ENCODE peak calls at places on chromosome 1, in eight cellular contexts. D, Z, V, G, Y, F, K and R are unnamed samples.

GRCh38 chr1:204902674-204903073 is 32.0 kb downstream of the NFASC start:
- DNase-seq in D (no peak), Z (no peak), V (no peak), G (no peak), Y (no peak), F (no peak), K (no peak), R (no peak)

GRCh38 chr1:234315588-234315987 is 57.7 kb upstream of the COA6 start:
- DNase-seq in D (no peak), Z (no peak), V (no peak), G (no peak), Y (no peak), F (no peak), K (no peak), R (no peak)

GRCh38 chr1:54335396-54336056 is 70.7 kb downstream of the SSBP3 start:
- DNase-seq in D (peak; percentile 48), Z (no peak), V (peak; percentile 73), G (peak; percentile 82), Y (peak; percentile 54), F (no peak), K (peak; percentile 90), R (no peak)

GRCh38 chr1:172452536-172453159 is 8.8 kb upstream of the PIGC start:
- DNase-seq in D (peak; percentile 22), Z (no peak), V (no peak), G (no peak), Y (no peak), F (no peak), K (no peak), R (no peak)

GRCh38 chr1:67861856-67862516 is 28.7 kb upstream of the GNG12 start:
- DNase-seq in D (no peak), Z (no peak), V (no peak), G (no peak), Y (no peak), F (no peak), K (no peak), R (no peak)

GRCh38 chr1:159208460-159208825 is 3.8 kb downstream of the ACKR1 start:
- DNase-seq in D (no peak), Z (no peak), V (no peak), G (no peak), Y (no peak), F (no peak), K (no peak), R (no peak)

GRCh38 chr1:181028241-181029014 is 5.4 kb upstream of the MR1 start:
- DNase-seq in D (no peak), Z (no peak), V (no peak), G (no peak), Y (no peak), F (no peak), K (no peak), R (no peak)

GRCh38 chr1:22154063-22154462 is 11.2 kb upstream of the WNT4 start:
- DNase-seq in D (no peak), Z (no peak), V (no peak), G (no peak), Y (no peak), F (no peak), K (no peak), R (no peak)

DNA sequence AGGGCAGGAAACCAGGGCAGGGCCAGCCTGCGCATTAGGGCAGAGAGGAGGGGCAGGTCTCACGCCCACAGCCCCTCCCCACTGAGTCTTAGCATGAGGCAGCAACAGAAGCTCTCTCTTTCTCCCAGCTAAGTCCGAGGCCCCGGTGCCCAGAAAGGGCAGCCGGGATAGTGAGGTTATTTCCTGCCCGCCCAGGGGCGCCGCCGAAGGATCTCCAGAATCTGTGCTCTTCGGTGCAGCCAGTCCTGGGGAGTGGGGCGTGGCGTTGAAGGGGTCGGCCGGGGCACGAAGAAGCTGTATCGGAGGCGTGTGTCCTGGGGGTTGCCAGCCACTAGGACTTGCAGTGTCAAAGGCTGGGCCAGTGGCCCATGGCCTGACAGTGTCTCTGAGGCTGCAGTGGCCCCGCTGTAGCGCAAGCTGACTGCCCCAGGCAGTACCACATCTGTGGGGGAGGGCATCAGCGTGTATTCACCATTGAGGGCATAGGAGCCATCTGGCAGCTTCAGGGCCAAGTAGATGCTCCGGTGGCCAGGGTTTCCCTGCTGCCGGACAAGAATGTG is 7.8 kb downstream of the ADAMTS4 start:
- DNase-seq in D (no peak), Z (peak; percentile 80), V (no peak), G (no peak), Y (no peak), F (no peak), K (no peak), R (no peak)
- H3K4me1 ChIP-seq in D (no peaks in the 10 kb centered on the region), Z (peaks cover 94% of the 10 kb centered on the region), V (peaks cover 29% of the 10 kb centered on the region), G (no peaks in the 10 kb centered on the region), Y (peaks cover 18% of the 10 kb centered on the region), F (no peaks in the 10 kb centered on the region), K (peaks cover 14% of the 10 kb centered on the region), R (peaks cover 15% of the 10 kb centered on the region)

GRCh38 chr1:218659911-218660677 is 315.0 kb downstream of the TGFB2 start:
- DNase-seq in D (no peak), Z (no peak), V (no peak), G (no peak), Y (no peak), F (no peak), K (no peak), R (no peak)
- H3K4me3 ChIP-seq in D (no peak overlapping the region), Z (no peak overlapping the region), V (no peak overlapping the region), G (no peak overlapping the region), Y (no peak overlapping the region), F (no peak overlapping the region), K (no peak overlapping the region), R (no peak overlapping the region)

GRCh38 chr1:154863702-154864174 is 6.3 kb downstream of the KCNN3 start:
- DNase-seq in D (peak; percentile 52), Z (no peak), V (no peak), G (peak; percentile 58), Y (no peak), F (peak; percentile 85), K (no peak), R (no peak)
- TF ChIP-seq CTCF in D (peak; percentile 51), Z (peak; percentile 82), V (no peak), G (peak; percentile 52), Y (peak; percentile 15), F (peak; percentile 41), K (peak; percentile 34), R (peak; percentile 47)

DNA sequence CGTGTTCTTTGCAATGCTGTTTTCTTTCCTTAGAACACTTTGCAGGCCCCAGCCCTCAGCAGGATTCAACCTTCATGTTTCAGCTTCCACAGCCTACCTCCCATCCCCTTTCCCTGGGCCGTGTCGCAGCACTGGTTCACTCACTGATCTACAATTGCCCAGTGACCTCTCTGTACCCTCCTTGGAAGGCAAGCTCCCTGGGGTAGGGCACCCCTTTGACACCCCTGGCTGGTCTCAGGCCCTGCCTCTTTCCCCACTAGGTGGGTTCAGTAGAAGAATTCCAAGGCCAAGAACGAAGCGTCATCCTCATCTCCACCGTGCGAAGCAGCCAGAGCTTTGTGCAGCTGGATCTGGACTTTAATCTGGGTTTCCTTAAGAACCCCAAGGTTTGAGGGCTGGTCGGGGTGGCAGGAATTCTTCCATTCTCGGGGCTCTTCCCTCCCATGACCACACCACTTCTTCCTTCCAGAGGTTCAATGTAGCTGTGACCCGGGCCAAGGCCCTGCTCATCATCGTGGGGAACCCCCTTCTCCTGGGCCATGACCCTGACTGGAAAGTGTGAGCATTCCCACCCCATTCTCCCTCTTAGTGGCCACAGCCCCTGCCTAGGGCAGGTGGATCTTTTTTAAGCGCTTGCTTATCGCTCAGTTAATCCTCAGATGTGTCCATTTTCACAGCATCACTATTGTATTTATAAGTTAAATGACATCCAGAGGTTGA is 7.3 kb downstream of the RHOC start:
- DNase-seq in D (no peak), Z (peak; percentile 70), V (no peak), G (no peak), Y (no peak), F (no peak), K (peak; percentile 16), R (no peak)
- H3K4me1 ChIP-seq in D (peaks cover 59% of the 10 kb centered on the region), Z (peaks cover 70% of the 10 kb centered on the region), V (peaks cover 60% of the 10 kb centered on the region), G (peaks cover 71% of the 10 kb centered on the region), Y (peaks cover 52% of the 10 kb centered on the region), F (peaks cover 64% of the 10 kb centered on the region), K (peaks cover 59% of the 10 kb centered on the region), R (peaks cover 46% of the 10 kb centered on the region)

GRCh38 chr1:218850367-218850766 is 323.3 kb upstream of the LYPLAL1 start:
- DNase-seq in D (no peak), Z (no peak), V (no peak), G (no peak), Y (no peak), F (no peak), K (no peak), R (no peak)

GRCh38 chr1:218847089-218847768 is 326.4 kb upstream of the LYPLAL1 start:
- DNase-seq in D (no peak), Z (no peak), V (no peak), G (no peak), Y (no peak), F (no peak), K (no peak), R (no peak)

GRCh38 chr1:218847966-218848365 is 325.7 kb upstream of the LYPLAL1 start:
- DNase-seq in D (no peak), Z (no peak), V (no peak), G (no peak), Y (no peak), F (no peak), K (no peak), R (no peak)

GRCh38 chr1:218851601-218852000 is 322.1 kb upstream of the LYPLAL1 start:
- DNase-seq in D (no peak), Z (no peak), V (no peak), G (no peak), Y (no peak), F (no peak), K (no peak), R (no peak)

GRCh38 chr1:218852541-218852940 is 321.1 kb upstream of the LYPLAL1 start:
- DNase-seq in D (no peak), Z (no peak), V (no peak), G (no peak), Y (no peak), F (no peak), K (no peak), R (no peak)
- H3K4me3 ChIP-seq in D (no peak overlapping the region), Z (no peak overlapping the region), V (no peak overlapping the region), G (no peak overlapping the region), Y (no peak overlapping the region), F (no peak overlapping the region), K (no peak overlapping the region), R (no peak overlapping the region)

DNA sequence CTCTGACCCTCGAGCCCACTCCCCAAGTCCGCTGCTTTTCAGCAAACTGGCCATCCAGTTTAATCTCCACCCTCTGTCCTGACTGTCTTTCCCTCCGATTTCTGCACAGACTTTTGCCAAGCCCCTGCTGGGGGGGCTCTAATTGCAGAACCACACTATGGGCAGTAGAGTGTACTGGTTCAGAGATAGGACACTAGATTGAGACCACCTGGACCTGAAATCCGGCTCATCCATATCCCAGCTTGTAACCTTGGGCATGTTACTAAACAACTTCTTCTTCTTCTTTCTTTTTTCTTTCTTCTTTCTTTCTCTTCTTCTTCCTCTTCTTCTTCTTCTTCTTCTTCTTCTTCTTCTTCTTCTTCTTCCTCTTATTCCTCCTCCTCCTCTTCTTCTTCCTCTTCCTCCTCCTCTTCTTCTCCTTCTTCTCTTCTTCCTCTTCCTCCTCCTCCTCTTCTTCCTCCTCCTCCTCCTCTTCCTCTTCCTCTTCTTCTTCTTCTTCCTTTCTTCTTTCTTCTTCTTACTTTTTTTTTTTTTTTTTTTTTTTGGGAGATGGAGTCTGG is 7.7 kb downstream of the LRRC71 start:
- DNase-seq in D (no peak), Z (no peak), V (no peak), G (no peak), Y (no peak), F (no peak), K (no peak), R (no peak)
- TF ChIP-seq CTCF in D (no peak), Z (peak; percentile 3), V (no peak), G (no peak), Y (no peak), F (no peak), K (no peak), R (no peak)